ENCODE peak calls at places on chromosomes 13 and 19, in four cellular contexts. C is mammary epithelial cell, Z is body of pancreas, Q is GM12878. N is an unnamed sample.

GRCh38 chr13:19860884-19861655 is 2.4 kb downstream of the ZMYM5 start:
- DNase-seq in C (peak; percentile 89), Z (peak; percentile 16), Q (no peak), N (no peak)

GRCh38 chr13:114039471-114040141 is 65.7 kb upstream of the C13orf46 start:
- DNase-seq in C (no peak), Z (no peak), Q (no peak), N (no peak)

GRCh38 chr13:28116736-28117135 is 16.4 kb upstream of the FLT3 start:
- DNase-seq in C (no peak), Z (no peak), Q (no peak), N (no peak)

GRCh38 chr13:99434258-99434788 is 66.9 kb upstream of the TM9SF2 start:
- DNase-seq in C (no peak), Z (no peak), Q (no peak), N (no peak)

GRCh38 chr13:46367622-46368327 is 19.3 kb downstream of the RUBCNL start:
- DNase-seq in C (peak; percentile 44), Z (no peak), Q (no peak), N (no peak)

GRCh38 chr13:95707442-95708389 is 30.8 kb downstream of the DNAJC3 start:
- DNase-seq in C (no peak), Z (no peak), Q (no peak), N (no peak)

GRCh38 chr19:50434525-50434924 is 1.8 kb downstream of the MYBPC2 start:
- DNase-seq in C (no peak), Z (no peak), Q (no peak), N (no peak)

GRCh38 chr19:31107096-31107495 is 242.1 kb downstream of the TSHZ3 start:
- DNase-seq in C (no peak), Z (no peak), Q (no peak), N (no peak)

GRCh38 chr19:47100290-47100689 is 13.3 kb downstream of the ZC3H4 start:
- DNase-seq in C (no peak), Z (no peak), Q (no peak), N (no peak)

GRCh38 chr13:28458604-28459003 is 36.3 kb downstream of the FLT1 start:
- DNase-seq in C (no peak), Z (no peak), Q (no peak), N (no peak)

GRCh38 chr19:35451278-35452096 is 3.4 kb downstream of the FFAR2 start:
- DNase-seq in C (no peak), Z (no peak), Q (peak; percentile 86), N (no peak)

GRCh38 chr19:781800-782194 is 15.5 kb upstream of the PTBP1 start:
- DNase-seq in C (no peak), Z (no peak), Q (no peak), N (no peak)

GRCh38 chr13:98549728-98550317 is 27.1 kb downstream of the STK24 start:
- DNase-seq in C (peak; percentile 40), Z (no peak), Q (no peak), N (no peak)

GRCh38 chr19:10096615-10096963 is 5.9 kb downstream of the ANGPTL6 start:
- DNase-seq in C (no peak), Z (no peak), Q (no peak), N (peak; percentile 74)

GRCh38 chr13:28576037-28576436 is 81.1 kb upstream of the FLT1 start:
- DNase-seq in C (no peak), Z (no peak), Q (no peak), N (no peak)

GRCh38 chr19:28521614-28522544 is 691.1 kb downstream of the UQCRFS1 start:
- DNase-seq in C (no peak), Z (no peak), Q (no peak), N (no peak)

GRCh38 chr13:26710166-26710565 is 50.4 kb downstream of the GPR12 start:
- DNase-seq in C (no peak), Z (no peak), Q (no peak), N (no peak)

GRCh38 chr13:50357136-50357535 is 341.9 kb downstream of the KCNRG start:
- DNase-seq in C (no peak), Z (no peak), Q (no peak), N (no peak)

GRCh38 chr13:97276862-97277269 is 54.7 kb downstream of the MBNL2 start:
- DNase-seq in C (no peak), Z (no peak), Q (no peak), N (no peak)

GRCh38 chr19:5775668-5776309 is 8.8 kb downstream of the PRR22 start:
- DNase-seq in C (peak; percentile 30), Z (peak; percentile 43), Q (no peak), N (no peak)

GRCh38 chr13:45331981-45332830 is 8.8 kb downstream of the TPT1 start:
- DNase-seq in C (peak; percentile 88), Z (no peak), Q (no peak), N (no peak)

GRCh38 chr13:74000906-74001305 is 133.3 kb downstream of the KLF12 start:
- DNase-seq in C (no peak), Z (no peak), Q (no peak), N (no peak)

GRCh38 chr19:5578094-5578846 is 10.5 kb upstream of the TINCR start:
- DNase-seq in C (peak; percentile 35), Z (peak; percentile 68), Q (no peak), N (no peak)

GRCh38 chr19:39913682-39914333 is 20.6 kb downstream of the FCGBP start:
- DNase-seq in C (no peak), Z (peak; percentile 53), Q (no peak), N (peak; percentile 57)

GRCh38 chr19:39613597-39613996 is 11.3 kb downstream of the LGALS13 start:
- DNase-seq in C (no peak), Z (no peak), Q (no peak), N (no peak)

GRCh38 chr19:47228168-47228936 is 2.6 kb downstream of the BBC3 start:
- DNase-seq in C (peak; percentile 26), Z (peak; percentile 62), Q (no peak), N (no peak)

GRCh38 chr13:33279414-33279813 is 6.1 kb downstream of the STARD13 start:
- DNase-seq in C (no peak), Z (no peak), Q (no peak), N (no peak)

GRCh38 chr19:45645631-45646344 is 6.6 kb upstream of the EML2 start:
- DNase-seq in C (peak; percentile 70), Z (peak; percentile 82), Q (peak; percentile 65), N (no peak)

GRCh38 chr13:50670847-50671542 is 172.5 kb downstream of the DLEU7 start:
- DNase-seq in C (no peak), Z (no peak), Q (no peak), N (no peak)

GRCh38 chr19:16637535-16637934 is 9.5 kb upstream of the MED26 start:
- DNase-seq in C (no peak), Z (no peak), Q (no peak), N (no peak)

GRCh38 chr19:16640951-16641350 is 12.9 kb upstream of the MED26 start:
- DNase-seq in C (no peak), Z (no peak), Q (no peak), N (no peak)

GRCh38 chr19:16641695-16642094 is 13.7 kb upstream of the MED26 start:
- DNase-seq in C (no peak), Z (no peak), Q (no peak), N (no peak)

DNA sequence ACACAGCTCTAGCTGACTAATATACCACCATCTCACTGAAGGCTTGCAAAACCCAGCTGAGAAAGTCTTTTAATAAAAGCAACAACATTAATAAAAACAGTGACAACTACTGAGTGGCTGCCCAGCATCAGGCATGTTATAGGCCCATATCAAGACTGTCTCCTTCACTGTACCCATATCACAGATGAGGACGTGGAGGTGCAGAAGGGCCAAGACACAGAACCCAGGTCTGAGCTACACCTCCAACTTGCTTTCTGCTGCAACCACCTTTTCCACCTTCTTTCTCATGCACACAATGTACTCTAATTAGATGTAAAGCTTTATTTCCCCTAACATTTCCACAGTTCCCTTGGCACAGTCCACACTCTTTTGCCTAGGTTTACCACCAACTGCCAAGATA is 10.7 kb upstream of the MED26 start:
- DNase-seq in C (no peak), Z (no peak), Q (no peak), N (no peak)
- H3K27ac ChIP-seq in C (no peak overlapping the region), Z (no peak overlapping the region), Q (no peak overlapping the region), N (no peak overlapping the region)

DNA sequence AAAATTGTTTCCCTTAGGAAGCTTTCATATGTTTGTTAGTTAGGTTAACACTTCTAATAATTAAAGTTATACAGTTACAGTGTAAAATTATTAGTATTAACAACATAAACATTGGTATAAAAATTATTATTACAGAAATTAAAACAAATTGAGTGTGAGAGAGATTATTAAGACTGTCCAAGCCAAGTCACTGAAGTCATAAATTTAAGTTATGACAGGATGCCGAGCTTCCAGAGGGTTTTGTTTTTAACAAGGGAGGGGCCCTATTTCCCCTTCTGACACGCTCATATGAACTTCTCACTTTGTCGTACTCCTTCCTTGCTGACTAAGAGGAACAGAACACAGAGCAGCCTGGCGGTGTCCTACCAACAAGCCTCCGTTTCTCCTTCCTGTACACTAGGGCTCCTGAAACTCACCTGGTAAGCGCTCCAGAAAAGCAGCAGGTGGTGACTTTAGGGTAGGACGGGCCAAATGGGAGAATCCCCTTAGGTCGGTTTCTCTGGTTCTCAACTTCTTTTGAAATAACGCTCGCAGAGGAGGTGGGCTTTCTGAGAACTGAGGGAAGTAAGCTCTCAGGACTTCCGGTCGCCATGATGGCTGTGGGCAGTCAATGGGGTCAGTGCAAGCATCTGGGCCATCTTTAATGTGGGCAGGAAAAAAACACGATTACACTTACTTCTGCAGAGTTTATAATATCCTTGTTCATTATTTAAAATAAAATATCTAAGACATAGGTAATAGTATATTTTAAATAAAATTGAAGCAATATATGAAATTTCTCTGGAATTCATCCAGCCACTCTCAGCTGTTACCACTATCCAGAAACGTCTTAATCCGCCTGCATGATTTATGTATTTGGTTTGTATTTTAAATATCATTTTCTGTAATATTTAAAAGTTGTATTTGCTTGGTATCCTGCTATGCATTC is at the start of gene CARD8:
- DNase-seq in C (peak; percentile 86), Z (peak; percentile 86), Q (peak; percentile 88), N (peak; percentile 87)
- TF ChIP-seq CTCF in C (no peak), Z (peak; percentile 43), Q (no peak), N (no peak)

GRCh38 chr19:15297416-15298224 is 34.7 kb downstream of the BRD4 start:
- DNase-seq in C (peak; percentile 65), Z (peak; percentile 25), Q (no peak), N (no peak)
- H3K27ac ChIP-seq in C (peak overlapping the region; percentile 19), Z (no peak overlapping the region), Q (no peak overlapping the region), N (peak overlapping the region; percentile 41)

GRCh38 chr19:30020189-30020588 is 78.2 kb downstream of the URI1 start:
- DNase-seq in C (no peak), Z (no peak), Q (no peak), N (no peak)

GRCh38 chr19:30017172-30017571 is 75.1 kb downstream of the URI1 start:
- DNase-seq in C (no peak), Z (no peak), Q (peak; percentile 50), N (no peak)

GRCh38 chr19:30009013-30009412 is 67.0 kb downstream of the URI1 start:
- DNase-seq in C (no peak), Z (no peak), Q (no peak), N (no peak)

GRCh38 chr19:30011051-30011578 is 69.1 kb downstream of the URI1 start:
- DNase-seq in C (no peak), Z (no peak), Q (no peak), N (no peak)

GRCh38 chr19:30014770-30015169 is 72.7 kb downstream of the URI1 start:
- DNase-seq in C (no peak), Z (no peak), Q (no peak), N (no peak)
- TF ChIP-seq CTCF in C (no peak), Z (no peak), Q (no peak), N (no peak)